ENCODE peak calls at places on chromosomes 11 and 22, in eight cellular contexts. A, S, N, O, K, R, U and T are unnamed samples. For H3K4me1, the result is how much of the 10 kb centered on the place peaks cover.

GRCh38 chr22:47663615-47664605 is 901.5 kb downstream of the TBC1D22A start:
- DNase-seq in A (no peak), S (no peak), N (no peak), O (no peak), K (no peak), R (no peak), U (no peak), T (no peak)

GRCh38 chr11:68142028-68142412 is 20.8 kb upstream of the CHKA start:
- DNase-seq in A (peak), S (no peak), N (no peak), O (no peak), K (peak), R (no peak), U (peak), T (no peak)

GRCh38 chr22:27088026-27088425 is 430.6 kb downstream of the MIAT start:
- DNase-seq in A (no peak), S (no peak), N (peak), O (no peak), K (no peak), R (no peak), U (no peak), T (no peak)

GRCh38 chr11:119205080-119205479 is 1.1 kb upstream of the CBL start:
- DNase-seq in A (no peak), S (no peak), N (no peak), O (peak), K (no peak), R (no peak), U (no peak), T (peak)

GRCh38 chr11:110679323-110679980 is 32.8 kb downstream of the ARHGAP20 start:
- DNase-seq in A (no peak), S (no peak), N (peak), O (no peak), K (no peak), R (no peak), U (no peak), T (no peak)

GRCh38 chr11:2745511-2745910 is 45.7 kb upstream of the KCNQ1OT1 start:
- DNase-seq in A (peak), S (no peak), N (no peak), O (peak), K (no peak), R (peak), U (no peak), T (no peak)

GRCh38 chr11:35059040-35059439 is 79.9 kb upstream of the CD44 start:
- DNase-seq in A (no peak), S (no peak), N (no peak), O (no peak), K (no peak), R (no peak), U (no peak), T (no peak)

GRCh38 chr11:73177380-73178091 is 35.4 kb upstream of the FCHSD2 start:
- DNase-seq in A (peak), S (no peak), N (no peak), O (peak), K (peak), R (peak), U (no peak), T (no peak)

GRCh38 chr22:39928556-39929401 is 27.9 kb downstream of the GRAP2 start:
- DNase-seq in A (no peak), S (no peak), N (no peak), O (no peak), K (no peak), R (no peak), U (no peak), T (no peak)

GRCh38 chr11:68213135-68213515 is at the start of gene KMT5B:
- DNase-seq in A (peak), S (no peak), N (peak), O (no peak), K (peak), R (no peak), U (no peak), T (peak)

GRCh38 chr11:128497057-128497957 is 90.1 kb downstream of the ETS1 start:
- DNase-seq in A (no peak), S (no peak), N (peak), O (no peak), K (no peak), R (peak), U (peak), T (no peak)

GRCh38 chr22:39382410-39382809 is 17.2 kb upstream of the TAB1 start:
- DNase-seq in A (peak), S (no peak), N (no peak), O (no peak), K (no peak), R (no peak), U (no peak), T (no peak)

GRCh38 chr11:71325418-71326327 is 73.3 kb upstream of the SHANK2 start:
- DNase-seq in A (no peak), S (no peak), N (no peak), O (peak), K (no peak), R (peak), U (no peak), T (no peak)

GRCh38 chr22:36770116-36770945 is 5.6 kb downstream of the IFT27 start:
- DNase-seq in A (no peak), S (peak), N (no peak), O (no peak), K (no peak), R (no peak), U (no peak), T (peak)

GRCh38 chr11:77191823-77192495 is 63.9 kb downstream of the MYO7A start:
- DNase-seq in A (peak), S (peak), N (peak), O (no peak), K (peak), R (no peak), U (peak), T (peak)

GRCh38 chr11:10072142-10072541 is 221.9 kb downstream of the SBF2 start:
- DNase-seq in A (no peak), S (no peak), N (peak), O (no peak), K (no peak), R (no peak), U (no peak), T (no peak)

GRCh38 chr11:75582935-75583709 is 21.1 kb downstream of the SERPINH1 start:
- DNase-seq in A (peak), S (peak), N (peak), O (peak), K (peak), R (peak), U (peak), T (peak)

GRCh38 chr11:16780146-16780545 is 41.7 kb downstream of the C11orf58 start:
- DNase-seq in A (no peak), S (no peak), N (no peak), O (peak), K (no peak), R (no peak), U (no peak), T (no peak)

GRCh38 chr11:1772270-1773130 is 8.8 kb upstream of the CTSD start:
- DNase-seq in A (peak), S (peak), N (peak), O (peak), K (peak), R (peak), U (peak), T (peak)

GRCh38 chr11:17275376-17276235 is 933 bp upstream of the NUCB2 start:
- DNase-seq in A (no peak), S (no peak), N (no peak), O (no peak), K (no peak), R (no peak), U (no peak), T (no peak)

GRCh38 chr11:113370634-113371033 is 16.9 kb upstream of the ANKK1 start:
- DNase-seq in A (no peak), S (no peak), N (no peak), O (no peak), K (no peak), R (no peak), U (no peak), T (no peak)

DNA sequence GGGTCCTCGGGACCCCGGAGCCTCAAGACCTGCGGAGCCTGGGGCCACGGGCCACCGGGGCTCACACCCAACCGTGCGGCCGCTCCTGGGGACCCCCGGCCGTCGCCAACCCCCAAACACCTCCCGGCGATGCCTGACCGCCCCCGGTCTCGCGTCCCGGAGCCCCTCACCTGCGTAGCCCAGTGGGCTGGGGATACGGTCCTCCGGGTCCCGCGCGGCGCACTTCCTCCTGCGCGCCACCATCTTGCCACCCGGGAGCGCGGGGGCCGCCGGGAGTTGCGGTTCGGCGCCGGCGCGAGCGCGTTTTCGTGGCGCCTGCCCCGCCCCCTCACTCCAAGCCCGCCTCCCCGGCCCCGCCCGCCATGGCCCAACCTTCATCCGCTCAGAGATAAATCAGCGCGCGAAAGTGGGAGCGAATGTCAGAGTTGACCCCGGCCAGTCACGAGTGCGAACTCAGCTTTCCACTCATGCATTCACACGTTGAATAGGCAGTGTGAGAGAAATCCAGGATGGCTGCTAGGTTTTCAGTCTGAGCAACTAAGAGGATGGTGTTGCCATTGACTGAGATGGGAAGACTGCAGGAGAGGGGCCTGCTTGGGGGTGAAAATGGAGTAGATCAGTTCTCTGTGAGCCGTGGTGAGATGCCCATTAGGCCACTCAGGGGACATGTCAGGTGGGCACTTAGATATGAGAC is at the start of gene RRP7A:
- DNase-seq in A (peak), S (peak), N (peak), O (peak), K (peak), R (peak), U (peak), T (peak)
- TF ChIP-seq CTCF in A (no peak), S (peak), N (no peak), O (no peak), K (no peak), R (no peak), U (no peak), T (no peak)

DNA sequence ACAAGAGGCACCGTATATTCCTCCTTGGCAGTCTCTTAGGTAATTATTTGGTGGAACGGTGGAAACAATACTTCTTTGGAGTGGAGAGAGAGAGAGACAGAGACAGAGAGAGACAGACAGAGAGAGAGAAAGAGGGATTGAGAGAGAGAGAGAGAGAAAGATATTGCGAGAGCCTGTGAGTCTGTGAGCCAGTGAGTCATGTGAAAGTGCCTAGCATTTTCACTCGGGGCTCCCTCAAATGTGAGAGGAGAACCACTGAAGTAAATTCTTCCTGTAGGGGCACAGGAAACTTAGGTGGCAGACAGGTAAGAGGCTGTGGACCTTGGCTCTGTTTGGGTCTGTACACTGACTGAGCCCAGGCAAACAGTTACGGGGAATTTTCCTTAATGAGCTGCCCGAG is 31.6 kb upstream of the SNX19 start:
- DNase-seq in A (no peak), S (no peak), N (peak), O (no peak), K (no peak), R (no peak), U (no peak), T (no peak)
- H3K4me1 ChIP-seq in A (under half), S (under half), N (under half), O (under half), K (under half), R (under half), U (under half), T (under half)

DNA sequence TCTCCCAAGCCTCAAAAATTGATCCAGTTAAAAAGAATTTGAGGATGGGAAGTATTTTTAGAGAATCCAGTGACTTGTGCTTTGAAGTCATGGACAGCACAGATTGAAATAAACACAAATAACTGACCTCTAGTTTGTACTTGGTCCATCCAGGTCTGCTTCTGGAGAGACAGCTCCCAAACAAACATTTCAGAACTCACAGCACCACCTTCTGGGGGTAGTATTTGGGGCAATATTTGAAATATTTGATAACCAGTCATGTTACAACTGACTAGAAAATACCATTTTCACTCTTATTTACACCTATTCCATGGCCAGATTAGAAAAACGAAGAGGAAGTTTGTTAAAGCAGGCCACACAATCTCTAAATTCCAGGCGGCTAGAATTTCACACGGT is 56.2 kb downstream of the CTSC start:
- DNase-seq in A (no peak), S (peak), N (peak), O (no peak), K (no peak), R (no peak), U (no peak), T (no peak)
- TF ChIP-seq CTCF in A (no peak), S (peak), N (no peak), O (no peak), K (no peak), R (peak), U (peak), T (peak)

DNA sequence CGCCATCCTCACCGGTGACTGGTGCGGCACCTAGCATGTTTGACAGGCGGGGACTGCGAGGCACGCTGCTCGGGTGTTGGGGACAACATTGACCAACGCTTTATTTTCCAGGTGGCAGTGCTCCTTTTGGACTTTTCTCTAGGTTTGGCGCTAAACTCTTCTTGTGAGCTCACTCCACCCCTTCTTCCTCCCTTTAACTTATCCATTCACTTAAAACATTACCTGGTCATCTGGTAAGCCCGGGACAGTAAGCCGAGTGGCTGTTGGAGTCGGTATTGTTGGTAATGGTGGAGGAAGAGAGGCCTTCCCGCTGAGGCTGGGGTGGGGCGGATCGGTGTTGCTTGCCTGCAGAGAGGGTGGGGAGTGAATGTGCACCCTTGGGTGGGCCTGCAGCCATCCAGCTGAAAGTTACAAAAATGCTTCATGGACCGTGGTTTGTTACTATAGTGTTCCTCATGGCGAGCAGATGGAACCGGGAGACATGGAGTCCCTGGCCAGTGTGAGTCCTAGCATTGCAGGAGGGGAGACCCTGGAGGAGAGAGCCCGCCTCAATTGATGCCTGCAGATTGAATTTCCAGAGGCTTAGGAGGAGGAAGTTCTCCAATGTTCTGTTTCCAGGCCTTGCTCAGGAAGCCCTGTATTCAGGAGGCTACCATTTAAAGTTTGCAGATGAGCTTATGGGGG is 1.1 kb downstream of the NEAT1 start:
- DNase-seq in A (peak), S (no peak), N (peak), O (peak), K (peak), R (peak), U (peak), T (no peak)
- H3K4me1 ChIP-seq in A (under half), S (under half), N (under half), O (half or more), K (half or more), R (under half), U (half or more), T (half or more)

DNA sequence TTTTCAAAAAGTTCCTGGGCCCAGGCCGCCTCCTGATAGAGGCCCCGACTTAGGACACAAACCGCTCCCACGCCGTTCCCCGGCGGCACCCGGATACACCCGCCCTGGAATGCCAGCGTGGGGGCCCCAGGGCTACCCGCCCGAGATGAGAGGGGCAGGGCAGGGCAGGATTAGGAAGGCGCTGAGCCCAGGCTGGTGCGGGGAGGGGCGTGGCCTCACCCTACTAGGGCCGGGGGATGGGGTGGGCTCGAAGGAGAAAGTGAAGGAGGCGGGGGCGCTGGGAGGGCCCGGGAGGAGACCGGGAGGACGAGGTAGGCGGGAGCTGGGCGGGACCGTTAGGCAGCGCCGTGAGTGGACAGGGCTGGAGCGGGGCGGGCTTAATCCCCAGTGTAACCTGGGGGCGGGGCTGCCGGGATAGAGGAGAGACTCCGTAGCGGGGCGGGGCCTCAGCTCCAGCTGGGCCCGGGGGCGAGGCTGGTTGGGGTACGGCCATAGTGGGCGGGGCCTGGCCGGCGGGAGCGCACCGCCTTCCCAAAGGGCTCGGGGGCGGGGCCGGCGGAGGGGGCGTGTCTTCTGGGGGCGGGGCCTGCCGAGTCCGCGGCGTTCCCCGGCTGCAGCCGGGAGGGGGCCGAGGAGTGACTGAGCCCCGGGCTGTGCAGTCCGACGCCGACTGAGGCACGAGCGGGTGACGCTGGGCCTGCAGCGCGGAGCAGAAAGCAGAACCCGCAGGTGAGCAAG is at the start of gene CD82:
- DNase-seq in A (peak), S (peak), N (peak), O (peak), K (peak), R (peak), U (peak), T (peak)
- TF ChIP-seq CTCF in A (no peak), S (peak), N (no peak), O (peak), K (no peak), R (peak), U (no peak), T (no peak)

DNA sequence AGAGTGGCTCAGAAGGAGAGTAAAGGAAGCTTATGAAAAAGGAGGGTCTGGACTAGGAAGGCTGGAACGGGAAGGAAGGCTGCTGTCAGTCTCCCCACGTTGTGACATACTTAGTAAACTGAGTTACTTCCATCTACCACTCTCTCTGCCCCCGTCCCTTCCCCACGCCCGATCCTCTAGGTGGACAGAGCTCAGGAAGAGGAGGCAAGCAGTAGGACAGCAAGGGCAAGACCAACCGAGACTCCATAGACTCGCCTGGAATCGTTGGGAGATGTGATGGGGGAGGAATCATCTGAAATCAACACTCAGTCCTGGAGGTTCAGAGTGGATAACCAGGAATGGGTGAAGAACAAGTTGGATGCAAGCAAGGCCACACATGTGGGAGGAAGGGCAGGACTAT is 240.7 kb downstream of the BUD13 start:
- DNase-seq in A (no peak), S (no peak), N (no peak), O (no peak), K (peak), R (no peak), U (no peak), T (no peak)
- H3K4me1 ChIP-seq in A (under half), S (under half), N (under half), O (under half), K (under half), R (under half), U (under half), T (under half)